ENCODE peak calls at places on chromosomes 3 and 15, in five cellular contexts. One of them, this sample, is unnamed.

GRCh38 chr3:34005886-34006285 is 207.5 kb downstream of the PDCD6IP start:
- DNase-seq in GM12878: no peak
- DNase-seq in HCT116: no peak
- DNase-seq in K562: no peak
- DNase-seq in SK-N-SH: no peak
- DNase-seq in this sample: no peak

GRCh38 chr3:117035785-117036184 is 326.2 kb downstream of the TUSC7 start:
- DNase-seq in HCT116: no peak
- DNase-seq in SK-N-SH: peak; percentile 53
- DNase-seq in GM12878: no peak
- DNase-seq in K562: no peak
- DNase-seq in this sample: no peak

GRCh38 chr3:4306091-4306490 is 2.9 kb downstream of the SETMAR start:
- DNase-seq in GM12878: no peak
- DNase-seq in K562: no peak
- DNase-seq in HCT116: no peak
- DNase-seq in SK-N-SH: no peak
- DNase-seq in this sample: no peak

GRCh38 chr3:60703956-60704736 is 547.1 kb downstream of the FHIT start:
- DNase-seq in SK-N-SH: no peak
- DNase-seq in GM12878: no peak
- DNase-seq in K562: no peak
- DNase-seq in HCT116: no peak
- DNase-seq in this sample: no peak

GRCh38 chr3:63429905-63430304 is 151.8 kb downstream of the SYNPR start:
- DNase-seq in SK-N-SH: no peak
- DNase-seq in HCT116: no peak
- DNase-seq in K562: no peak
- DNase-seq in GM12878: no peak
- DNase-seq in this sample: no peak

GRCh38 chr3:183959214-183959613 is 58.5 kb downstream of the ABCC5 start:
- DNase-seq in K562: peak; percentile 21
- DNase-seq in HCT116: peak; percentile 19
- DNase-seq in GM12878: no peak
- DNase-seq in SK-N-SH: no peak
- DNase-seq in this sample: no peak

GRCh38 chr3:134299888-134300206 is 49.2 kb upstream of the RYK start:
- DNase-seq in GM12878: no peak
- DNase-seq in SK-N-SH: no peak
- DNase-seq in HCT116: no peak
- DNase-seq in K562: no peak
- DNase-seq in this sample: no peak

GRCh38 chr3:37910666-37911400 is 49.2 kb downstream of the CTDSPL start:
- DNase-seq in SK-N-SH: no peak
- DNase-seq in K562: no peak
- DNase-seq in HCT116: no peak
- DNase-seq in GM12878: no peak
- DNase-seq in this sample: no peak

GRCh38 chr3:194255252-194256039 is 95.7 kb downstream of the CPN2 start:
- DNase-seq in GM12878: peak; percentile 11
- DNase-seq in K562: peak; percentile 92
- DNase-seq in HCT116: no peak
- DNase-seq in SK-N-SH: peak; percentile 71
- DNase-seq in this sample: no peak

GRCh38 chr3:123807820-123808219 is 76.3 kb downstream of the MYLK start:
- DNase-seq in SK-N-SH: peak; percentile 50
- DNase-seq in HCT116: no peak
- DNase-seq in GM12878: no peak
- DNase-seq in K562: no peak
- DNase-seq in this sample: no peak

GRCh38 chr3:157921767-157922166 is 184.5 kb downstream of the SHOX2 start:
- DNase-seq in SK-N-SH: no peak
- DNase-seq in K562: no peak
- DNase-seq in HCT116: no peak
- DNase-seq in GM12878: no peak
- DNase-seq in this sample: no peak

DNA sequence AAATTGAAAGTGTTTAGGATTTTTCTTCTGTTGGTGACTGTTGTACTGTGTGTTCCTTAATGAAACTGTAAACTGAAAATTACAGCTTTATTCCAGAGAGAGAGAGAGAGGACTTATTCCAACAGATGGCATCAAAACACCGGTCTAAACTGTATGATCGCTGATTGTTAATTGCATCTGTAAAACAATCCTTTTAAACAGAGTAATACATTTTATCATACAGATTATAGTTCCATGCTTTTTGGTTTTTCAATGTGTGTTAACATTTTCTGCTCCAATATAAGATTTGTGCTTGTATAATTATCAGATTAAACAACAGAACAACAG is 289.7 kb upstream of the DNAJC19 start:
- DNase-seq in GM12878: no peak
- DNase-seq in SK-N-SH: peak; percentile 17
- DNase-seq in K562: no peak
- DNase-seq in HCT116: no peak
- DNase-seq in this sample: no peak
- H3K27ac ChIP-seq in GM12878: no peak overlapping the region
- H3K27ac ChIP-seq in SK-N-SH: no peak overlapping the region
- H3K27ac ChIP-seq in K562: no peak overlapping the region
- H3K27ac ChIP-seq in HCT116: no peak overlapping the region
- H3K27ac ChIP-seq in this sample: no peak overlapping the region

DNA sequence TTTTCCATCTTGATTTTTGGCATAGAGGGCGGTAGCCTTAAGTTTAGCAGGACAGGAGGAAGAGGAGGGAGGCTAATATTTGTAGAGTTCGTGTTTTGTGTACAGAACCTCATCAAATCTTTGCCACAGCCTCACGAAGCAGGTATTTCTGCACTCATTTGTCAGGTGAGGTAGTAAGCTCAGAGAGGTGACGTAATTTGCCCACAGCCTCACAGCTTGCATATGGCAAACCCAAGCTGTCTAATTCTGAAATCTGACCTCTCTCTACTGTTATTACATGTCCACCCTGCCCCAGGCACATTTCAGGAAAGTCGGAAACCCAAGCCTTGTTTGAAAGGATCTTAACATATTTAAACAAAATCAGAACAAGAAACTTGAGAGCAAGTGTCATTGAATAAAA is 91.1 kb upstream of the TPM1 start:
- DNase-seq in HCT116: no peak
- DNase-seq in SK-N-SH: no peak
- DNase-seq in GM12878: no peak
- DNase-seq in K562: no peak
- DNase-seq in this sample: no peak
- TF ChIP-seq SIN3A in HCT116: no peak
- TF ChIP-seq SIN3A in SK-N-SH: no peak
- TF ChIP-seq SIN3A in GM12878: no peak
- TF ChIP-seq SIN3A in K562: no peak
- TF ChIP-seq SIN3A in this sample: no peak

DNA sequence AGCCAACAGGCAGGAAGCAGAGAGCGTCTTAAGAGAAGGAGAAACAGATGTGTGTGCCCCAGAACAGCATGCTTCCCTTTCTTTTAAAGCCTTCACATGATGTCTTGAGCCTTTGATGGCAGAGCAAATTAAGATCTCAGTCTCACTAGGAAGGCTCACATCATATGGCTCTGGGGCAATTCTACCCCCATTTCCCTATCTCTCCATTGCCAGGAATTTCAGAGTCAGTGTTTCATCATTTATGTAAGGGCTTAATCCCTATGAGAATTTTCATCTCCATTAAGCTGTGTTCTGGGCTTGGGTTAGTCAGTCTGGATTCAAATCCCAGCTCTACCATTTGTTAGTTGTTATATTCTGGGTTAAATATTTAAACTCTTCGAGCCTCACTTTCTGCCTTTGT is 41.4 kb upstream of the GLCE start:
- DNase-seq in GM12878: no peak
- DNase-seq in SK-N-SH: no peak
- DNase-seq in HCT116: no peak
- DNase-seq in K562: no peak
- DNase-seq in this sample: no peak
- H3K27ac ChIP-seq in GM12878: no peak overlapping the region
- H3K27ac ChIP-seq in SK-N-SH: no peak overlapping the region
- H3K27ac ChIP-seq in HCT116: no peak overlapping the region
- H3K27ac ChIP-seq in K562: no peak overlapping the region
- H3K27ac ChIP-seq in this sample: no peak overlapping the region

GRCh38 chr3:98185180-98185579 is 18.7 kb downstream of the OR5H15 start:
- DNase-seq in SK-N-SH: no peak
- DNase-seq in HCT116: peak; percentile 10
- DNase-seq in GM12878: no peak
- DNase-seq in K562: no peak
- DNase-seq in this sample: no peak
- TF ChIP-seq SIN3A in SK-N-SH: no peak
- TF ChIP-seq SIN3A in HCT116: no peak
- TF ChIP-seq SIN3A in GM12878: no peak
- TF ChIP-seq SIN3A in K562: no peak
- TF ChIP-seq SIN3A in this sample: no peak

DNA sequence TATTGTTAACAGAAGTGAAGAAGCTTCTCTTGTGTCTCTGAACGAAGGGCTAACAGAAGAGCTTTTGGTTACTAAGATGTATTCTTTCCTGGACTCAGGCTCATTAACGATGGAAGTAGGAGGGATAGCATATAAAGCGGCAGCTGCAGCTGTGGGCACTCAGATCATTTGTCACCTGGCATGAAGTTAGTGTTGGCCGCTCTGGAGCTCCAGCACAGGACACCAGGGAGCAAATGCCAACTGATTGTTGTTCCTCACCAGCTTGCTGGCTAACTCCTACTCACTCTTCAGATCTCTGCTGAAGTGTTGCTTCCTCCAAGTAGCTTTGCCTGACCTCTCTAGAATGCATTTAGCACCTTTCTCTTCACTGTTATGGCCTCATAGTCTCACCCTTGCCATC is 15.6 kb upstream of the SLITRK3 start:
- DNase-seq in K562: no peak
- DNase-seq in HCT116: no peak
- DNase-seq in SK-N-SH: no peak
- DNase-seq in GM12878: no peak
- DNase-seq in this sample: no peak
- H3K27ac ChIP-seq in K562: no peak overlapping the region
- H3K27ac ChIP-seq in HCT116: no peak overlapping the region
- H3K27ac ChIP-seq in SK-N-SH: no peak overlapping the region
- H3K27ac ChIP-seq in GM12878: no peak overlapping the region
- H3K27ac ChIP-seq in this sample: no peak overlapping the region